ENCODE peak calls at places on chromosomes 11 and 22, in ten cellular contexts. One of them, this sample, is unnamed.

GRCh38 chr11:59875856-59876519 is 2.6 kb upstream of the OOSP3 start:
- DNase-seq in tibial nerve: no peak
- DNase-seq in esophagus squamous epithelium: no peak
- DNase-seq in coronary artery: no peak
- DNase-seq in AG10803: no peak
- DNase-seq in CD4-positive, alpha-beta T cell: no peak
- DNase-seq in uterus: no peak
- DNase-seq in HFF-Myc: no peak
- DNase-seq in lower lobe of right lung: no peak
- DNase-seq in progenitor cell of endocrine pancreas: no peak
- DNase-seq in this sample: no peak

GRCh38 chr22:49826603-49827306 is 918 bp downstream of the BRD1 start:
- DNase-seq in tibial nerve: no peak
- DNase-seq in AG10803: peak
- DNase-seq in esophagus squamous epithelium: no peak
- DNase-seq in HFF-Myc: no peak
- DNase-seq in CD4-positive, alpha-beta T cell: peak
- DNase-seq in uterus: peak
- DNase-seq in progenitor cell of endocrine pancreas: no peak
- DNase-seq in coronary artery: no peak
- DNase-seq in lower lobe of right lung: peak
- DNase-seq in this sample: no peak

GRCh38 chr22:33975841-33976240 is 55.6 kb upstream of the LARGE1 start:
- DNase-seq in HFF-Myc: no peak
- DNase-seq in tibial nerve: no peak
- DNase-seq in esophagus squamous epithelium: no peak
- DNase-seq in uterus: no peak
- DNase-seq in CD4-positive, alpha-beta T cell: no peak
- DNase-seq in progenitor cell of endocrine pancreas: no peak
- DNase-seq in AG10803: no peak
- DNase-seq in lower lobe of right lung: no peak
- DNase-seq in coronary artery: no peak
- DNase-seq in this sample: no peak

GRCh38 chr11:1043563-1044096 is 7.1 kb upstream of the MUC6 start:
- DNase-seq in lower lobe of right lung: no peak
- DNase-seq in coronary artery: no peak
- DNase-seq in esophagus squamous epithelium: no peak
- DNase-seq in uterus: no peak
- DNase-seq in HFF-Myc: no peak
- DNase-seq in CD4-positive, alpha-beta T cell: no peak
- DNase-seq in progenitor cell of endocrine pancreas: no peak
- DNase-seq in tibial nerve: no peak
- DNase-seq in AG10803: no peak
- DNase-seq in this sample: no peak

GRCh38 chr22:28883917-28884753 is 763 bp downstream of the ZNRF3 start:
- DNase-seq in lower lobe of right lung: peak
- DNase-seq in uterus: peak
- DNase-seq in coronary artery: peak
- DNase-seq in HFF-Myc: no peak
- DNase-seq in CD4-positive, alpha-beta T cell: peak
- DNase-seq in progenitor cell of endocrine pancreas: peak
- DNase-seq in esophagus squamous epithelium: no peak
- DNase-seq in AG10803: peak
- DNase-seq in tibial nerve: no peak
- DNase-seq in this sample: peak

GRCh38 chr11:65620666-65621065 is 5.1 kb downstream of the PCNX3 start:
- DNase-seq in esophagus squamous epithelium: no peak
- DNase-seq in CD4-positive, alpha-beta T cell: no peak
- DNase-seq in HFF-Myc: no peak
- DNase-seq in tibial nerve: no peak
- DNase-seq in coronary artery: no peak
- DNase-seq in progenitor cell of endocrine pancreas: no peak
- DNase-seq in uterus: no peak
- DNase-seq in lower lobe of right lung: no peak
- DNase-seq in AG10803: no peak
- DNase-seq in this sample: no peak

GRCh38 chr11:122843281-122844150 is 5.2 kb downstream of the CRTAM start:
- DNase-seq in CD4-positive, alpha-beta T cell: no peak
- DNase-seq in progenitor cell of endocrine pancreas: no peak
- DNase-seq in tibial nerve: no peak
- DNase-seq in esophagus squamous epithelium: no peak
- DNase-seq in coronary artery: no peak
- DNase-seq in lower lobe of right lung: no peak
- DNase-seq in AG10803: no peak
- DNase-seq in HFF-Myc: no peak
- DNase-seq in uterus: no peak
- DNase-seq in this sample: no peak

GRCh38 chr22:39994046-39994565 is 648 bp upstream of the FAM83F start:
- DNase-seq in CD4-positive, alpha-beta T cell: peak
- DNase-seq in esophagus squamous epithelium: no peak
- DNase-seq in coronary artery: no peak
- DNase-seq in lower lobe of right lung: no peak
- DNase-seq in AG10803: peak
- DNase-seq in progenitor cell of endocrine pancreas: no peak
- DNase-seq in uterus: no peak
- DNase-seq in HFF-Myc: no peak
- DNase-seq in tibial nerve: no peak
- DNase-seq in this sample: no peak

GRCh38 chr11:119324124-119324665 is 7.3 kb upstream of the MCAM start:
- DNase-seq in progenitor cell of endocrine pancreas: no peak
- DNase-seq in esophagus squamous epithelium: no peak
- DNase-seq in lower lobe of right lung: no peak
- DNase-seq in uterus: no peak
- DNase-seq in HFF-Myc: no peak
- DNase-seq in tibial nerve: no peak
- DNase-seq in CD4-positive, alpha-beta T cell: no peak
- DNase-seq in coronary artery: no peak
- DNase-seq in AG10803: no peak
- DNase-seq in this sample: no peak

GRCh38 chr11:133406493-133406892 is 125.8 kb downstream of the OPCML start:
- DNase-seq in esophagus squamous epithelium: no peak
- DNase-seq in coronary artery: no peak
- DNase-seq in AG10803: no peak
- DNase-seq in uterus: no peak
- DNase-seq in HFF-Myc: no peak
- DNase-seq in tibial nerve: no peak
- DNase-seq in lower lobe of right lung: no peak
- DNase-seq in progenitor cell of endocrine pancreas: no peak
- DNase-seq in CD4-positive, alpha-beta T cell: no peak
- DNase-seq in this sample: no peak

GRCh38 chr11:133399855-133400625 is 132.3 kb downstream of the OPCML start:
- DNase-seq in esophagus squamous epithelium: no peak
- DNase-seq in uterus: no peak
- DNase-seq in coronary artery: no peak
- DNase-seq in HFF-Myc: no peak
- DNase-seq in tibial nerve: no peak
- DNase-seq in AG10803: no peak
- DNase-seq in progenitor cell of endocrine pancreas: no peak
- DNase-seq in CD4-positive, alpha-beta T cell: no peak
- DNase-seq in lower lobe of right lung: no peak
- DNase-seq in this sample: no peak

GRCh38 chr11:133408402-133408801 is 123.9 kb downstream of the OPCML start:
- DNase-seq in AG10803: no peak
- DNase-seq in tibial nerve: no peak
- DNase-seq in lower lobe of right lung: no peak
- DNase-seq in uterus: no peak
- DNase-seq in progenitor cell of endocrine pancreas: no peak
- DNase-seq in HFF-Myc: no peak
- DNase-seq in CD4-positive, alpha-beta T cell: no peak
- DNase-seq in esophagus squamous epithelium: no peak
- DNase-seq in coronary artery: no peak
- DNase-seq in this sample: no peak

GRCh38 chr11:133402551-133402950 is 129.8 kb downstream of the OPCML start:
- DNase-seq in uterus: no peak
- DNase-seq in CD4-positive, alpha-beta T cell: no peak
- DNase-seq in lower lobe of right lung: no peak
- DNase-seq in esophagus squamous epithelium: no peak
- DNase-seq in HFF-Myc: no peak
- DNase-seq in AG10803: no peak
- DNase-seq in tibial nerve: no peak
- DNase-seq in coronary artery: no peak
- DNase-seq in progenitor cell of endocrine pancreas: no peak
- DNase-seq in this sample: no peak

DNA sequence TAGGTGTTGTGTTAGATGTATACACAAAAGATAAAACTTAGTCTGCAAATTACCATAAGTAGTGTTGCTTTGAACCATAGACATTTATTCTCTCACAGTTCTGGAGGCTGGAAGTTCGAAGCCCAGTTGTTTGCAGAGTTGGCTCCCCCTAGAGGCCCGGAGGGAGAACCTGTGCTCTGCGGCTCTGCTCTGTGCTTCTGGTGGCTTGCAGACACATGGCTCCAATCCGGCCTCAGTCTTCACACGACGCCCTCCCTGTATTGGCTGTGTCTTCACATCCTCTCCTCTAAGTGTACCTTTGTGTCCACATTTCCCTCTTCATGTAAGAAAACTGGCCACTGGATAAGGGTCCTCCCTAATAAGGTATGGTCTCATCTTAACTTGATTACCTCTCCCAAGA is 128.4 kb downstream of the OPCML start:
- DNase-seq in CD4-positive, alpha-beta T cell: no peak
- DNase-seq in AG10803: no peak
- DNase-seq in lower lobe of right lung: no peak
- DNase-seq in coronary artery: no peak
- DNase-seq in tibial nerve: no peak
- DNase-seq in esophagus squamous epithelium: no peak
- DNase-seq in progenitor cell of endocrine pancreas: no peak
- DNase-seq in uterus: no peak
- DNase-seq in HFF-Myc: no peak
- DNase-seq in this sample: no peak
- TF ChIP-seq CTCF in CD4-positive, alpha-beta T cell: no peak
- TF ChIP-seq CTCF in AG10803: no peak
- TF ChIP-seq CTCF in lower lobe of right lung: peak
- TF ChIP-seq CTCF in coronary artery: no peak
- TF ChIP-seq CTCF in tibial nerve: no peak
- TF ChIP-seq CTCF in esophagus squamous epithelium: no peak
- TF ChIP-seq CTCF in progenitor cell of endocrine pancreas: peak
- TF ChIP-seq CTCF in uterus: no peak
- TF ChIP-seq CTCF in HFF-Myc: peak
- TF ChIP-seq CTCF in this sample: peak

DNA sequence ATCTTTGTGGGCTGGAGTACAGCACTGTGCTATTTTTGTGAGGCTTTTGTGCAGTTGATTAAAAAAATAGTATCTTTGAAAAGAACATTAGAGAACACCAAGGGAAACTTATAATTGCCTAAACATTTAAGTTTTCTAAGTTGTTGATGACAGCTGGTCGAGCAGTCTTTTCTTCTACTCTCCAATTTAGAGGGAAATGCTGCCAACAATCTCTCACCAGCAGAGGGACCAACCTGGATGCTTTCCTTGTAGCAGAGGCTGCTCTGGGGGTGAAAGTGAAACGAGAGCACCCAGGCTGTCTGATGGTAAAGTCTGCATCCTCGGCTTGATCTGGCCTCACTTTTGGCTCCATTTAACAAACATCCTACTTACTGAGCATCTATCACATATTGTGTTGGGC is 1286.5 kb upstream of the TENM4 start:
- DNase-seq in tibial nerve: no peak
- DNase-seq in CD4-positive, alpha-beta T cell: no peak
- DNase-seq in AG10803: no peak
- DNase-seq in lower lobe of right lung: no peak
- DNase-seq in coronary artery: no peak
- DNase-seq in progenitor cell of endocrine pancreas: no peak
- DNase-seq in uterus: no peak
- DNase-seq in HFF-Myc: no peak
- DNase-seq in esophagus squamous epithelium: no peak
- DNase-seq in this sample: no peak
- TF ChIP-seq CTCF in tibial nerve: no peak
- TF ChIP-seq CTCF in CD4-positive, alpha-beta T cell: no peak
- TF ChIP-seq CTCF in AG10803: peak
- TF ChIP-seq CTCF in lower lobe of right lung: no peak
- TF ChIP-seq CTCF in coronary artery: no peak
- TF ChIP-seq CTCF in progenitor cell of endocrine pancreas: peak
- TF ChIP-seq CTCF in uterus: no peak
- TF ChIP-seq CTCF in HFF-Myc: no peak
- TF ChIP-seq CTCF in esophagus squamous epithelium: no peak
- TF ChIP-seq CTCF in this sample: peak

DNA sequence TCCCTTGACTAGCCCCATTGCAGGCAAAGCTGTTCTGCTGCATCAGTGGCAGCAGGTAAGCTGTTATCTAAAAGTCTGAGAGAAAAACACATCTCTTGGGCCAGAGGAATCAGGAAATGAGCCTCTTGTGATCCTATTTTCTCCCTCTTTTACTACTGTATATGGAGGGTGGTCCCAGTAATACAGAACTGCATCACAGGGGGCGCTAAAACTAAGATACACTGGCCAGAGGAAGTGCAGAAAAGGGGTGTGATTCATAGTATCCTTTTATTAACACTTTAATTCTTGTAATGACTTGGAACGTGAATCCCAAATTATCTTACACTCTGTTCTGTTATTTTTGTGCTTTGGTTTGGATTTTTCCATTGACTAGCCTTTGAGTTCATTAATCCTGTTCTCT is 8.8 kb upstream of the MED17 start:
- DNase-seq in lower lobe of right lung: no peak
- DNase-seq in uterus: no peak
- DNase-seq in HFF-Myc: no peak
- DNase-seq in AG10803: no peak
- DNase-seq in esophagus squamous epithelium: no peak
- DNase-seq in CD4-positive, alpha-beta T cell: no peak
- DNase-seq in coronary artery: no peak
- DNase-seq in tibial nerve: no peak
- DNase-seq in progenitor cell of endocrine pancreas: no peak
- DNase-seq in this sample: no peak
- TF ChIP-seq CTCF in lower lobe of right lung: no peak
- TF ChIP-seq CTCF in uterus: no peak
- TF ChIP-seq CTCF in HFF-Myc: peak
- TF ChIP-seq CTCF in AG10803: peak
- TF ChIP-seq CTCF in esophagus squamous epithelium: no peak
- TF ChIP-seq CTCF in CD4-positive, alpha-beta T cell: no peak
- TF ChIP-seq CTCF in coronary artery: no peak
- TF ChIP-seq CTCF in tibial nerve: no peak
- TF ChIP-seq CTCF in progenitor cell of endocrine pancreas: peak
- TF ChIP-seq CTCF in this sample: peak

DNA sequence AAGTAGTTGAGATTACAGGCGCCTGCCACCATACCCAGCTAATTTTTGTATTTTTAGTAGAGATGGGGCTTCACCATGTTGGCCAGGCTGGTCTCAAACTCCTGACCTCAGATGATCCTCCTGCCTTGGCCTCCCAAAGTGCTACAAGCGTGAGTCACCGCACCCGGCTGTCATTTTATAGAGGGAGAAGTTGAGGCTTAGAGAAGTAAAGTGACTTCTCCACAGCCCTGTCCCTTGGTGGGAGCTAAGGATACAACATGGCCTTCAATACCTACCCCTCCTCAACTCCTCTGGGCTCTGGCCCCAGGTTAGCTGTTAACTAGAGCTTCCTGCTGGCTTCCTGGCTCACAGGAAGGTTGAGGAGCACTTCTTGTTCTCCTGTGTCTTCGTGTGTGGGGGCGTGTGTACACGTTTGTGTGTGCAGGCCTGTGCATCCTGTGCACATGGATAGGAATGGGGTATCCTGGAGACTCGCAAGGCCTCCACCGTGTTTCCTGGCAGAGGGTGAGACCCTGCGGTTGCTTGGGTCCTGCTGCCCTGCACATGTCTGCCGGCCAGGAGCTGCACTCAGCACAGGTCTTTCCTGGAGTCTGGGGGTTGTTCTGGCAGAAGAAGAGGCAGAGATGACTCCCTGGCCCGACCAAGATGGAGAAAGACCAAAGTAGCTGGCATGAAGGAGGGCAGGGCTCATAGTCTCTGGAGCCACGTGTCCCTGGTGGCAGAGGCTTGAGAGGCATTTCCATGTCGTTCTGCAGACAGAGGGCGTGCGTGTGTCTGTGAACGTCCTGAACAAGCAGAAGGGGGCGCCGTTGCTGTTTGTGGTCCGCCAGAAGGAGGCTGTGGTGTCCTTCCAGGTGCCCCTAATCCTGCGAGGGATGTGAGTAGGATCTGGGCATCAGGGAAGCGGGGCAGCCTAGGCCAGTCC is 2.4 kb downstream of the SIDT2 start:
- DNase-seq in progenitor cell of endocrine pancreas: peak
- DNase-seq in AG10803: peak
- DNase-seq in lower lobe of right lung: peak
- DNase-seq in CD4-positive, alpha-beta T cell: peak
- DNase-seq in uterus: peak
- DNase-seq in esophagus squamous epithelium: peak
- DNase-seq in coronary artery: peak
- DNase-seq in HFF-Myc: peak
- DNase-seq in tibial nerve: peak
- DNase-seq in this sample: peak
- TF ChIP-seq CTCF in progenitor cell of endocrine pancreas: peak
- TF ChIP-seq CTCF in AG10803: peak
- TF ChIP-seq CTCF in lower lobe of right lung: peak
- TF ChIP-seq CTCF in CD4-positive, alpha-beta T cell: peak
- TF ChIP-seq CTCF in uterus: peak
- TF ChIP-seq CTCF in esophagus squamous epithelium: peak
- TF ChIP-seq CTCF in coronary artery: peak
- TF ChIP-seq CTCF in HFF-Myc: peak
- TF ChIP-seq CTCF in tibial nerve: peak
- TF ChIP-seq CTCF in this sample: peak

This sample was measured in type B pancreatic cell.